ENCODE peak calls at places on chromosomes 16 and 17, in eight cellular contexts. C is substantia nigra; E is dorsolateral prefrontal cortex; R is Daoy; O is NCI-H1105; A is RPMI8226; K is NCI-H2107; N is stimulated activated CD8-positive, alpha-beta memory T cell treated with anti-CD3 and anti-CD28 coated beads, Interleukin-2, amount 100 ng/mL, for 1 hour. F is an unnamed sample.

GRCh38 chr17:74270333-74270732 is 3.7 kb upstream of the DNAI2 start:
- DNase-seq in A (no peak), E (peak; percentile 43), C (no peak), O (no peak), K (no peak), R (no peak), N (no peak), F (no peak)

GRCh38 chr17:44119062-44119461 is 4.4 kb downstream of the HDAC5 start:
- DNase-seq in K (no peak), A (no peak), C (no peak), R (no peak), O (no peak), E (no peak), N (no peak), F (no peak)

GRCh38 chr17:76568771-76569170 is 16.9 kb downstream of the ST6GALNAC2 start:
- DNase-seq in C (no peak), O (no peak), E (no peak), K (no peak), A (no peak), R (no peak), N (no peak), F (no peak)

GRCh38 chr17:13562271-13562800 is 39.4 kb downstream of the HS3ST3A1 start:
- DNase-seq in C (no peak), O (no peak), K (no peak), N (no peak), A (no peak), E (no peak), R (peak; percentile 95), F (peak; percentile 54)

GRCh38 chr16:81486555-81487061 is 42.0 kb downstream of the CMIP start:
- DNase-seq in O (no peak), E (no peak), A (no peak), K (no peak), C (no peak), N (no peak), R (peak; percentile 87), F (no peak)

GRCh38 chr17:6710317-6710716 is 2.9 kb downstream of the SLC13A5 start:
- DNase-seq in R (no peak), E (peak; percentile 23), O (no peak), A (peak; percentile 30), N (no peak), K (no peak), C (no peak), F (no peak)

GRCh38 chr17:73645050-73645871 is 1.0 kb upstream of the SDK2 start:
- DNase-seq in A (peak; percentile 22), O (peak; percentile 74), R (peak; percentile 76), N (no peak), C (peak; percentile 18), E (peak; percentile 48), K (peak; percentile 78), F (no peak)

GRCh38 chr17:65163990-65164495 is 26.9 kb downstream of the RGS9 start:
- DNase-seq in K (no peak), R (peak; percentile 81), A (no peak), O (no peak), C (no peak), E (no peak), N (no peak), F (peak; percentile 75)

GRCh38 chr17:81909966-81910839 is 996 bp downstream of the PCYT2 start:
- DNase-seq in E (no peak), O (no peak), C (no peak), K (no peak), N (no peak), A (no peak), R (no peak), F (peak; percentile 25)

GRCh38 chr16:17831330-17831729 is 360.6 kb upstream of the XYLT1 start:
- DNase-seq in N (no peak), A (no peak), K (no peak), O (no peak), R (no peak), E (no peak), C (no peak), F (peak; percentile 58)

GRCh38 chr17:67379251-67379630 is 2.2 kb downstream of the PITPNC1 start:
- DNase-seq in E (no peak), R (no peak), K (no peak), A (no peak), N (no peak), C (no peak), O (no peak), F (no peak)

GRCh38 chr17:42694524-42694923 is 12.2 kb downstream of the CNTNAP1 start:
- DNase-seq in C (no peak), A (no peak), R (no peak), N (no peak), E (no peak), K (no peak), O (no peak), F (no peak)

GRCh38 chr17:17712268-17712924 is 31.1 kb downstream of the RAI1 start:
- DNase-seq in C (no peak), A (no peak), E (no peak), R (peak; percentile 57), N (no peak), O (no peak), K (no peak), F (peak; percentile 90)

GRCh38 chr17:48995871-48996695 is 1.1 kb upstream of the IGF2BP1 start:
- DNase-seq in N (no peak), E (no peak), O (peak; percentile 30), A (no peak), K (no peak), C (no peak), R (peak; percentile 82), F (peak; percentile 32)

GRCh38 chr16:9007177-9007794 is 43.6 kb upstream of the USP7 start:
- DNase-seq in K (no peak), E (no peak), A (no peak), C (no peak), N (no peak), O (no peak), R (no peak), F (no peak)

GRCh38 chr17:80811181-80812105 is 180.2 kb upstream of the CHMP6 start:
- DNase-seq in R (no peak), A (no peak), E (no peak), O (no peak), C (no peak), N (no peak), K (no peak), F (no peak)

GRCh38 chr17:81583589-81584337 is 31.6 kb upstream of the FAAP100 start:
- DNase-seq in R (no peak), A (no peak), C (no peak), K (no peak), E (no peak), N (no peak), O (no peak), F (peak; percentile 54)

GRCh38 chr17:17445925-17446665 is 30.7 kb upstream of the MED9 start:
- DNase-seq in A (no peak), E (no peak), N (no peak), O (no peak), C (no peak), K (no peak), R (peak; percentile 97), F (peak; percentile 98)

GRCh38 chr16:87653234-87653633 is 50.9 kb downstream of the JPH3 start:
- DNase-seq in N (no peak), C (no peak), O (no peak), K (no peak), A (peak; percentile 18), R (no peak), E (no peak), F (peak; percentile 13)

F was measured in M059J.